ENCODE peak calls at places on chromosomes 7 and 10, in seven cellular contexts. T is activated CD8-positive, alpha-beta memory T cell treated with anti-CD3 and anti-CD28 coated beads, Interleukin-2, amount 50 U/mL, for 48 hours; E is cardiac muscle cell; Y is SIG-M5; F is sigmoid colon; A is stimulated activated CD8-positive, alpha-beta memory T cell treated with anti-CD3 and anti-CD28 coated beads, Interleukin-15, amount 100 ng/mL, for 24 hours; U is epithelial cell of esophagus. X is an unnamed sample.

GRCh38 chr7:129146237-129146979 is 1.9 kb downstream of the TSPAN33 start:
- DNase-seq in T (no peak), E (no peak), Y (no peak), F (no peak), A (no peak), U (no peak), X (no peak)

GRCh38 chr10:104387130-104387888 is 33.7 kb downstream of the CFAP58 start:
- DNase-seq in T (no peak), E (no peak), Y (no peak), F (no peak), A (no peak), U (peak; percentile 10), X (no peak)

GRCh38 chr10:79179404-79180309 is 110.9 kb downstream of the ZMIZ1 start:
- DNase-seq in T (no peak), E (no peak), Y (no peak), F (no peak), A (no peak), U (no peak), X (no peak)

GRCh38 chr10:71713135-71714040 is 6.2 kb downstream of the C10orf105 start:
- DNase-seq in T (peak; percentile 78), E (peak; percentile 97), Y (peak; percentile 54), F (peak; percentile 96), A (no peak), U (peak; percentile 88), X (peak; percentile 79)

GRCh38 chr10:33661580-33662269 is 327.3 kb upstream of the NRP1 start:
- DNase-seq in T (no peak), E (peak; percentile 90), Y (peak; percentile 45), F (peak; percentile 84), A (no peak), U (peak; percentile 62), X (peak; percentile 83)

GRCh38 chr7:33760146-33760545 is 145.2 kb upstream of the BMPER start:
- DNase-seq in T (no peak), E (no peak), Y (no peak), F (no peak), A (no peak), U (no peak), X (no peak)

GRCh38 chr7:92221766-92222165 is 23.9 kb downstream of the KRIT1 start:
- DNase-seq in T (no peak), E (no peak), Y (no peak), F (no peak), A (no peak), U (peak; percentile 79), X (no peak)

GRCh38 chr7:44392618-44393010 is 67.2 kb upstream of the CAMK2B start:
- DNase-seq in T (no peak), E (no peak), Y (no peak), F (no peak), A (no peak), U (no peak), X (no peak)

GRCh38 chr7:19016140-19016539 is 101.3 kb downstream of the TWIST1 start:
- DNase-seq in T (no peak), E (peak; percentile 51), Y (no peak), F (no peak), A (no peak), U (peak; percentile 26), X (no peak)

GRCh38 chr10:82609845-82610244 is 734.9 kb downstream of the NRG3 start:
- DNase-seq in T (no peak), E (no peak), Y (no peak), F (no peak), A (no peak), U (no peak), X (no peak)

GRCh38 chr10:9215121-9215520 is 1160.6 kb downstream of the GATA3 start:
- DNase-seq in T (no peak), E (no peak), Y (no peak), F (no peak), A (no peak), U (no peak), X (no peak)

GRCh38 chr10:60428387-60428737 is 38.7 kb upstream of the ANK3 start:
- DNase-seq in T (no peak), E (peak; percentile 58), Y (no peak), F (no peak), A (no peak), U (no peak), X (no peak)

GRCh38 chr7:152886579-152887117 is 127.1 kb downstream of the ACTR3B start:
- DNase-seq in T (no peak), E (no peak), Y (no peak), F (no peak), A (no peak), U (no peak), X (no peak)

GRCh38 chr10:91924212-91925021 is 847 bp downstream of the BTAF1 start:
- DNase-seq in T (no peak), E (no peak), Y (no peak), F (no peak), A (no peak), U (peak; percentile 10), X (no peak)

GRCh38 chr10:106027240-106027639 is 1137.3 kb downstream of the SORCS1 start:
- DNase-seq in T (no peak), E (no peak), Y (no peak), F (no peak), A (no peak), U (no peak), X (no peak)

GRCh38 chr10:26483554-26483953 is 45.4 kb downstream of the APBB1IP start:
- DNase-seq in T (no peak), E (no peak), Y (no peak), F (no peak), A (no peak), U (no peak), X (no peak)

GRCh38 chr10:10526846-10527245 is 490.8 kb upstream of the CELF2 start:
- DNase-seq in T (no peak), E (no peak), Y (no peak), F (no peak), A (no peak), U (no peak), X (no peak)

GRCh38 chr7:36600314-36600682 is 124.0 kb downstream of the AOAH start:
- DNase-seq in T (no peak), E (no peak), Y (no peak), F (no peak), A (no peak), U (no peak), X (no peak)

GRCh38 chr7:105878746-105879605 is 2.6 kb upstream of the ATXN7L1 start:
- DNase-seq in T (no peak), E (no peak), Y (no peak), F (no peak), A (no peak), U (no peak), X (no peak)

GRCh38 chr10:57692255-57692980 is 575.3 kb downstream of the IPMK start:
- DNase-seq in T (no peak), E (peak; percentile 89), Y (no peak), F (no peak), A (no peak), U (peak; percentile 80), X (no peak)

GRCh38 chr7:44639701-44640321 is 33.4 kb downstream of the OGDH start:
- DNase-seq in T (no peak), E (peak; percentile 88), Y (no peak), F (no peak), A (no peak), U (peak; percentile 94), X (no peak)

GRCh38 chr7:76244781-76245391 is 43.2 kb downstream of the SRRM3 start:
- DNase-seq in T (no peak), E (no peak), Y (no peak), F (no peak), A (no peak), U (no peak), X (no peak)

GRCh38 chr10:3401491-3401938 is 228.9 kb upstream of the PITRM1 start:
- DNase-seq in T (no peak), E (peak; percentile 32), Y (no peak), F (no peak), A (no peak), U (no peak), X (no peak)

GRCh38 chr10:31622993-31623392 is 304.0 kb downstream of the ZEB1 start:
- DNase-seq in T (no peak), E (peak; percentile 92), Y (no peak), F (peak; percentile 69), A (no peak), U (no peak), X (no peak)

GRCh38 chr10:125060851-125061556 is 99.4 kb downstream of the CTBP2 start:
- DNase-seq in T (peak; percentile 68), E (peak; percentile 81), Y (no peak), F (peak; percentile 93), A (peak; percentile 8), U (peak; percentile 76), X (peak; percentile 92)

GRCh38 chr10:31619410-31620095 is 300.5 kb downstream of the ZEB1 start:
- DNase-seq in T (no peak), E (no peak), Y (no peak), F (peak; percentile 70), A (no peak), U (no peak), X (no peak)

GRCh38 chr7:73442903-73443542 is 9.4 kb downstream of the FZD9 start:
- DNase-seq in T (no peak), E (no peak), Y (no peak), F (peak; percentile 46), A (no peak), U (peak; percentile 26), X (no peak)

GRCh38 chr7:23105086-23105643 is 420 bp upstream of the KLHL7 start:
- DNase-seq in T (no peak), E (no peak), Y (no peak), F (no peak), A (no peak), U (no peak), X (no peak)

GRCh38 chr7:2001601-2002442 is 230.9 kb downstream of the MAD1L1 start:
- DNase-seq in T (no peak), E (no peak), Y (no peak), F (peak; percentile 55), A (no peak), U (peak; percentile 46), X (peak; percentile 56)

GRCh38 chr7:150778738-150779301 is 21.3 kb downstream of the TMEM176B start:
- DNase-seq in T (peak; percentile 91), E (peak; percentile 76), Y (no peak), F (peak; percentile 90), A (peak; percentile 59), U (peak; percentile 72), X (peak; percentile 88)

GRCh38 chr7:16398211-16399017 is 22.9 kb downstream of the CRPPA start:
- DNase-seq in T (no peak), E (peak; percentile 38), Y (no peak), F (no peak), A (no peak), U (no peak), X (no peak)

GRCh38 chr10:76882245-76882644 is 755.4 kb downstream of the KCNMA1 start:
- DNase-seq in T (no peak), E (no peak), Y (no peak), F (no peak), A (no peak), U (no peak), X (no peak)

GRCh38 chr7:84070101-84070500 is 124.5 kb downstream of the SEMA3A start:
- DNase-seq in T (no peak), E (no peak), Y (no peak), F (no peak), A (no peak), U (no peak), X (no peak)

GRCh38 chr10:116742367-116743265 is at the start of gene HSPA12A:
- DNase-seq in T (peak; percentile 74), E (peak; percentile 88), Y (no peak), F (peak; percentile 86), A (peak; percentile 27), U (peak; percentile 85), X (peak; percentile 89)

GRCh38 chr10:29646238-29646902 is 11.6 kb upstream of the SVIL start:
- DNase-seq in T (no peak), E (peak; percentile 74), Y (no peak), F (peak; percentile 75), A (no peak), U (peak; percentile 85), X (no peak)

GRCh38 chr7:127897704-127898454 is 133.4 kb downstream of the LRRC4 start:
- DNase-seq in T (no peak), E (no peak), Y (no peak), F (no peak), A (no peak), U (peak; percentile 59), X (no peak)

GRCh38 chr7:2372724-2373123 is 18.1 kb downstream of the EIF3B start:
- DNase-seq in T (no peak), E (no peak), Y (no peak), F (no peak), A (no peak), U (peak; percentile 21), X (no peak)

GRCh38 chr10:73131913-73132686 is 21.8 kb downstream of the NUDT13 start:
- DNase-seq in T (no peak), E (no peak), Y (no peak), F (no peak), A (no peak), U (no peak), X (no peak)